ENCODE peak calls at places on chromosome 14, in four cellular contexts. I, U, M and Z are unnamed samples.

GRCh38 chr14:49991491-49991890 is 98.6 kb downstream of the ARF6 start:
- DNase-seq in I (no peak), U (no peak), M (no peak), Z (no peak)

GRCh38 chr14:105090493-105091334 is 25.5 kb upstream of the GPR132 start:
- DNase-seq in I (peak; percentile 78), U (peak; percentile 90), M (peak; percentile 77), Z (no peak)

GRCh38 chr14:32077081-32078029 is at the start of gene ARHGAP5:
- DNase-seq in I (no peak), U (peak; percentile 38), M (peak; percentile 5), Z (no peak)

GRCh38 chr14:23357261-23357660 is 4.6 kb upstream of the SLC22A17 start:
- DNase-seq in I (no peak), U (no peak), M (no peak), Z (no peak)

GRCh38 chr14:95515523-95516517 is 630 bp downstream of the SYNE3 start:
- DNase-seq in I (peak; percentile 60), U (no peak), M (peak; percentile 58), Z (no peak)

GRCh38 chr14:103891667-103892215 is 36.5 kb upstream of the TDRD9 start:
- DNase-seq in I (no peak), U (no peak), M (no peak), Z (no peak)

GRCh38 chr14:24840204-24840893 is 206.4 kb upstream of the GZMB start:
- DNase-seq in I (no peak), U (no peak), M (peak; percentile 15), Z (no peak)

GRCh38 chr14:101276309-101277091 is 284.8 kb upstream of the DIO3 start:
- DNase-seq in I (no peak), U (no peak), M (no peak), Z (no peak)

GRCh38 chr14:22370084-22370847 is 218.8 kb downstream of the DAD1 start:
- DNase-seq in I (no peak), U (peak; percentile 85), M (peak; percentile 19), Z (no peak)

GRCh38 chr14:59739794-59740193 is 130.8 kb downstream of the RTN1 start:
- DNase-seq in I (no peak), U (no peak), M (no peak), Z (no peak)

GRCh38 chr14:24695265-24696241 is 61.6 kb upstream of the GZMB start:
- DNase-seq in I (no peak), U (no peak), M (no peak), Z (no peak)

GRCh38 chr14:31010935-31011334 is 14.5 kb upstream of the AP4S1 start:
- DNase-seq in I (no peak), U (no peak), M (no peak), Z (no peak)

GRCh38 chr14:54567634-54568561 is 970 bp downstream of the SAMD4A start:
- DNase-seq in I (no peak), U (peak; percentile 50), M (no peak), Z (no peak)

GRCh38 chr14:72024043-72024407 is 91.8 kb downstream of the RGS6 start:
- DNase-seq in I (no peak), U (no peak), M (no peak), Z (peak; percentile 29)